ENCODE peak calls at places on chromosomes 12 and 14, in eight cellular contexts. One of them, this sample, is unnamed.

GRCh38 chr12:63354919-63355318 is 203.9 kb upstream of the AVPR1A start:
- DNase-seq in endothelial cell: no peak
- DNase-seq in activated CD8-positive, alpha-beta T cell treated with anti-CD3 and anti-CD28 coated beads for 36 hours: no peak
- DNase-seq in CD8-positive, alpha-beta T cell: no peak
- DNase-seq in ascending aorta: no peak
- DNase-seq in HFFc6: no peak
- DNase-seq in PC-9: no peak
- DNase-seq in CD4-positive, alpha-beta T cell: no peak
- DNase-seq in this sample: no peak

GRCh38 chr14:105879867-105880561 is 353.6 kb downstream of the TMEM121 start:
- DNase-seq in endothelial cell: no peak
- DNase-seq in activated CD8-positive, alpha-beta T cell treated with anti-CD3 and anti-CD28 coated beads for 36 hours: no peak
- DNase-seq in CD8-positive, alpha-beta T cell: peak; percentile 10
- DNase-seq in ascending aorta: peak; percentile 6
- DNase-seq in HFFc6: no peak
- DNase-seq in PC-9: no peak
- DNase-seq in CD4-positive, alpha-beta T cell: no peak
- DNase-seq in this sample: peak; percentile 81

GRCh38 chr14:61646366-61647101 is 48.8 kb upstream of the HIF1A start:
- DNase-seq in endothelial cell: no peak
- DNase-seq in activated CD8-positive, alpha-beta T cell treated with anti-CD3 and anti-CD28 coated beads for 36 hours: no peak
- DNase-seq in CD8-positive, alpha-beta T cell: no peak
- DNase-seq in ascending aorta: no peak
- DNase-seq in HFFc6: no peak
- DNase-seq in PC-9: no peak
- DNase-seq in CD4-positive, alpha-beta T cell: no peak
- DNase-seq in this sample: no peak

GRCh38 chr12:121560392-121561021 is 20.3 kb downstream of the KDM2B start:
- DNase-seq in endothelial cell: no peak
- DNase-seq in activated CD8-positive, alpha-beta T cell treated with anti-CD3 and anti-CD28 coated beads for 36 hours: no peak
- DNase-seq in CD8-positive, alpha-beta T cell: no peak
- DNase-seq in ascending aorta: no peak
- DNase-seq in HFFc6: no peak
- DNase-seq in PC-9: no peak
- DNase-seq in CD4-positive, alpha-beta T cell: no peak
- DNase-seq in this sample: no peak

GRCh38 chr14:61652526-61653262 is 42.6 kb upstream of the HIF1A start:
- DNase-seq in endothelial cell: no peak
- DNase-seq in activated CD8-positive, alpha-beta T cell treated with anti-CD3 and anti-CD28 coated beads for 36 hours: no peak
- DNase-seq in CD8-positive, alpha-beta T cell: no peak
- DNase-seq in ascending aorta: no peak
- DNase-seq in HFFc6: no peak
- DNase-seq in PC-9: no peak
- DNase-seq in CD4-positive, alpha-beta T cell: no peak
- DNase-seq in this sample: no peak

GRCh38 chr12:74337951-74338350 is 199.7 kb upstream of the ATXN7L3B start:
- DNase-seq in endothelial cell: no peak
- DNase-seq in activated CD8-positive, alpha-beta T cell treated with anti-CD3 and anti-CD28 coated beads for 36 hours: no peak
- DNase-seq in CD8-positive, alpha-beta T cell: no peak
- DNase-seq in ascending aorta: no peak
- DNase-seq in HFFc6: peak; percentile 17
- DNase-seq in PC-9: no peak
- DNase-seq in CD4-positive, alpha-beta T cell: no peak
- DNase-seq in this sample: no peak

GRCh38 chr12:10122689-10123088 is 7.3 kb downstream of the CLEC7A start:
- DNase-seq in endothelial cell: no peak
- DNase-seq in activated CD8-positive, alpha-beta T cell treated with anti-CD3 and anti-CD28 coated beads for 36 hours: no peak
- DNase-seq in CD8-positive, alpha-beta T cell: no peak
- DNase-seq in ascending aorta: no peak
- DNase-seq in HFFc6: no peak
- DNase-seq in PC-9: no peak
- DNase-seq in CD4-positive, alpha-beta T cell: no peak
- DNase-seq in this sample: no peak

GRCh38 chr12:17588968-17589367 is 501.0 kb downstream of the RERGL start:
- DNase-seq in endothelial cell: peak; percentile 33
- DNase-seq in activated CD8-positive, alpha-beta T cell treated with anti-CD3 and anti-CD28 coated beads for 36 hours: no peak
- DNase-seq in CD8-positive, alpha-beta T cell: no peak
- DNase-seq in ascending aorta: no peak
- DNase-seq in HFFc6: no peak
- DNase-seq in PC-9: peak; percentile 17
- DNase-seq in CD4-positive, alpha-beta T cell: no peak
- DNase-seq in this sample: no peak

GRCh38 chr12:124593851-124594401 is 26.5 kb upstream of the NCOR2 start:
- DNase-seq in endothelial cell: no peak
- DNase-seq in activated CD8-positive, alpha-beta T cell treated with anti-CD3 and anti-CD28 coated beads for 36 hours: no peak
- DNase-seq in CD8-positive, alpha-beta T cell: no peak
- DNase-seq in ascending aorta: no peak
- DNase-seq in HFFc6: no peak
- DNase-seq in PC-9: no peak
- DNase-seq in CD4-positive, alpha-beta T cell: no peak
- DNase-seq in this sample: no peak

GRCh38 chr14:72970058-72970630 is 43.9 kb downstream of the DCAF4 start:
- DNase-seq in endothelial cell: no peak
- DNase-seq in activated CD8-positive, alpha-beta T cell treated with anti-CD3 and anti-CD28 coated beads for 36 hours: no peak
- DNase-seq in CD8-positive, alpha-beta T cell: no peak
- DNase-seq in ascending aorta: no peak
- DNase-seq in HFFc6: no peak
- DNase-seq in PC-9: no peak
- DNase-seq in CD4-positive, alpha-beta T cell: no peak
- DNase-seq in this sample: no peak

GRCh38 chr14:91886961-91887360 is 19.6 kb upstream of the TC2N start:
- DNase-seq in endothelial cell: no peak
- DNase-seq in activated CD8-positive, alpha-beta T cell treated with anti-CD3 and anti-CD28 coated beads for 36 hours: no peak
- DNase-seq in CD8-positive, alpha-beta T cell: no peak
- DNase-seq in ascending aorta: no peak
- DNase-seq in HFFc6: no peak
- DNase-seq in PC-9: no peak
- DNase-seq in CD4-positive, alpha-beta T cell: no peak
- DNase-seq in this sample: no peak

GRCh38 chr14:51500776-51501175 is 150.9 kb upstream of the FRMD6 start:
- DNase-seq in endothelial cell: no peak
- DNase-seq in activated CD8-positive, alpha-beta T cell treated with anti-CD3 and anti-CD28 coated beads for 36 hours: no peak
- DNase-seq in CD8-positive, alpha-beta T cell: no peak
- DNase-seq in ascending aorta: no peak
- DNase-seq in HFFc6: no peak
- DNase-seq in PC-9: no peak
- DNase-seq in CD4-positive, alpha-beta T cell: no peak
- DNase-seq in this sample: no peak

GRCh38 chr12:68207276-68207675 is 18.3 kb downstream of the IL26 start:
- DNase-seq in endothelial cell: no peak
- DNase-seq in activated CD8-positive, alpha-beta T cell treated with anti-CD3 and anti-CD28 coated beads for 36 hours: no peak
- DNase-seq in CD8-positive, alpha-beta T cell: no peak
- DNase-seq in ascending aorta: no peak
- DNase-seq in HFFc6: no peak
- DNase-seq in PC-9: no peak
- DNase-seq in CD4-positive, alpha-beta T cell: no peak
- DNase-seq in this sample: no peak

GRCh38 chr14:97707603-97708002 is 910.4 kb downstream of the VRK1 start:
- DNase-seq in endothelial cell: no peak
- DNase-seq in activated CD8-positive, alpha-beta T cell treated with anti-CD3 and anti-CD28 coated beads for 36 hours: peak; percentile 47
- DNase-seq in CD8-positive, alpha-beta T cell: peak; percentile 26
- DNase-seq in ascending aorta: no peak
- DNase-seq in HFFc6: no peak
- DNase-seq in PC-9: no peak
- DNase-seq in CD4-positive, alpha-beta T cell: no peak
- DNase-seq in this sample: no peak

GRCh38 chr14:98252819-98253218 is 1019.2 kb downstream of the BCL11B start:
- DNase-seq in endothelial cell: no peak
- DNase-seq in activated CD8-positive, alpha-beta T cell treated with anti-CD3 and anti-CD28 coated beads for 36 hours: no peak
- DNase-seq in CD8-positive, alpha-beta T cell: no peak
- DNase-seq in ascending aorta: no peak
- DNase-seq in HFFc6: no peak
- DNase-seq in PC-9: no peak
- DNase-seq in CD4-positive, alpha-beta T cell: no peak
- DNase-seq in this sample: no peak

GRCh38 chr14:74907744-74908143 is 15.3 kb downstream of the RPS6KL1 start:
- DNase-seq in endothelial cell: no peak
- DNase-seq in activated CD8-positive, alpha-beta T cell treated with anti-CD3 and anti-CD28 coated beads for 36 hours: no peak
- DNase-seq in CD8-positive, alpha-beta T cell: no peak
- DNase-seq in ascending aorta: no peak
- DNase-seq in HFFc6: no peak
- DNase-seq in PC-9: no peak
- DNase-seq in CD4-positive, alpha-beta T cell: no peak
- DNase-seq in this sample: no peak

GRCh38 chr14:85529803-85530574 is at the start of gene FLRT2:
- DNase-seq in endothelial cell: peak; percentile 27
- DNase-seq in activated CD8-positive, alpha-beta T cell treated with anti-CD3 and anti-CD28 coated beads for 36 hours: no peak
- DNase-seq in CD8-positive, alpha-beta T cell: no peak
- DNase-seq in ascending aorta: no peak
- DNase-seq in HFFc6: peak; percentile 59
- DNase-seq in PC-9: peak; percentile 2
- DNase-seq in CD4-positive, alpha-beta T cell: no peak
- DNase-seq in this sample: peak; percentile 91

GRCh38 chr12:56267443-56268071 is 815 bp downstream of the COQ10A start:
- DNase-seq in endothelial cell: no peak
- DNase-seq in activated CD8-positive, alpha-beta T cell treated with anti-CD3 and anti-CD28 coated beads for 36 hours: peak; percentile 23
- DNase-seq in CD8-positive, alpha-beta T cell: no peak
- DNase-seq in ascending aorta: no peak
- DNase-seq in HFFc6: no peak
- DNase-seq in PC-9: no peak
- DNase-seq in CD4-positive, alpha-beta T cell: no peak
- DNase-seq in this sample: no peak

GRCh38 chr12:56266634-56267442 is at the start of gene COQ10A:
- DNase-seq in endothelial cell: peak; percentile 86
- DNase-seq in activated CD8-positive, alpha-beta T cell treated with anti-CD3 and anti-CD28 coated beads for 36 hours: peak; percentile 90
- DNase-seq in CD8-positive, alpha-beta T cell: peak; percentile 88
- DNase-seq in ascending aorta: peak; percentile 79
- DNase-seq in HFFc6: peak; percentile 87
- DNase-seq in PC-9: peak; percentile 85
- DNase-seq in CD4-positive, alpha-beta T cell: peak; percentile 77
- DNase-seq in this sample: peak; percentile 94

GRCh38 chr12:56274299-56274698 is 7.6 kb downstream of the COQ10A start:
- DNase-seq in endothelial cell: no peak
- DNase-seq in activated CD8-positive, alpha-beta T cell treated with anti-CD3 and anti-CD28 coated beads for 36 hours: no peak
- DNase-seq in CD8-positive, alpha-beta T cell: no peak
- DNase-seq in ascending aorta: no peak
- DNase-seq in HFFc6: no peak
- DNase-seq in PC-9: no peak
- DNase-seq in CD4-positive, alpha-beta T cell: no peak
- DNase-seq in this sample: no peak

GRCh38 chr12:56271031-56271430 is 4.3 kb downstream of the COQ10A start:
- DNase-seq in endothelial cell: no peak
- DNase-seq in activated CD8-positive, alpha-beta T cell treated with anti-CD3 and anti-CD28 coated beads for 36 hours: no peak
- DNase-seq in CD8-positive, alpha-beta T cell: no peak
- DNase-seq in ascending aorta: no peak
- DNase-seq in HFFc6: peak; percentile 35
- DNase-seq in PC-9: no peak
- DNase-seq in CD4-positive, alpha-beta T cell: no peak
- DNase-seq in this sample: no peak
- TF ChIP-seq CTCF in endothelial cell: no peak
- TF ChIP-seq CTCF in activated CD8-positive, alpha-beta T cell treated with anti-CD3 and anti-CD28 coated beads for 36 hours: no peak
- TF ChIP-seq CTCF in CD8-positive, alpha-beta T cell: no peak
- TF ChIP-seq CTCF in ascending aorta: no peak
- TF ChIP-seq CTCF in HFFc6: peak; percentile 69
- TF ChIP-seq CTCF in PC-9: peak; percentile 39
- TF ChIP-seq CTCF in CD4-positive, alpha-beta T cell: no peak
- TF ChIP-seq CTCF in this sample: peak; percentile 46

DNA sequence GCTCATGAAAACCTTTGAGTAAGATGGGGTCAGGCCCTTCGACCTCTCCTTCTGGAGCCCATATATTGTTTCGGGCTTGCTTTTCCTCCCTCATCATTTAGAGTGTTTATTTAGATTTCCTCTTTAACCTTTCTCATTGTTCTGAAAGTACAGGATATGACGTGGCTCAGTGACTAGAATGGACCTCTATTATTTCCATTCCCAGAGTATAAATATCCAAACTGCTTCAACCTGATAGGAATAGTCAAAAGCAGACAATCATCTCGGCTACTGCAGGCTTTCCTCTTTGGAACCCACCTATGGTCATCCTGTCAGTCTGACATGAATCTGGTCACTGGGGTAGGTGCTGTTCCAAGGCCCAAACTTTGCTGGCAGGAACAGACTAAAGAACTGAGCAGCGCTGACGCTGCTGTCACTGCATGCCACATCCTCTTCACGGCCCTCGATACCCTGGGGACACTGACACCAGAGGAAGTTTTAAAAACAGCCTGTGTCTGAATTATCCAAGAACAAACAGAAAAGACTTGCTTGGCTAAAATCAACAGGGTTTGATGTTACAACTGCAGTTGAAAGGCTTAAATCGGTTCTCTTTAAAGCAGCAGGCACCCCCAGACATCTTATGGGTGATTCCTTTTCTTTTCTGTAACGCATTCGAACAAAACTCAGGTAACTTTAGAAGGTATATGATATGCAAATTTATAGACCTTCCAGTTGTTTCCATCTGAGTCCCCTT is 5.0 kb upstream of the DDX47 start:
- DNase-seq in endothelial cell: no peak
- DNase-seq in activated CD8-positive, alpha-beta T cell treated with anti-CD3 and anti-CD28 coated beads for 36 hours: peak; percentile 78
- DNase-seq in CD8-positive, alpha-beta T cell: peak; percentile 61
- DNase-seq in ascending aorta: no peak
- DNase-seq in HFFc6: no peak
- DNase-seq in PC-9: no peak
- DNase-seq in CD4-positive, alpha-beta T cell: peak; percentile 53
- DNase-seq in this sample: no peak
- TF ChIP-seq CTCF in endothelial cell: no peak
- TF ChIP-seq CTCF in activated CD8-positive, alpha-beta T cell treated with anti-CD3 and anti-CD28 coated beads for 36 hours: no peak
- TF ChIP-seq CTCF in CD8-positive, alpha-beta T cell: no peak
- TF ChIP-seq CTCF in ascending aorta: no peak
- TF ChIP-seq CTCF in HFFc6: no peak
- TF ChIP-seq CTCF in PC-9: no peak
- TF ChIP-seq CTCF in CD4-positive, alpha-beta T cell: no peak
- TF ChIP-seq CTCF in this sample: no peak

GRCh38 chr12:66428261-66428660 is 126.0 kb downstream of the HELB start:
- DNase-seq in endothelial cell: no peak
- DNase-seq in activated CD8-positive, alpha-beta T cell treated with anti-CD3 and anti-CD28 coated beads for 36 hours: no peak
- DNase-seq in CD8-positive, alpha-beta T cell: no peak
- DNase-seq in ascending aorta: no peak
- DNase-seq in HFFc6: no peak
- DNase-seq in PC-9: no peak
- DNase-seq in CD4-positive, alpha-beta T cell: no peak
- DNase-seq in this sample: no peak

GRCh38 chr12:66426696-66427095 is 124.4 kb downstream of the HELB start:
- DNase-seq in endothelial cell: no peak
- DNase-seq in activated CD8-positive, alpha-beta T cell treated with anti-CD3 and anti-CD28 coated beads for 36 hours: no peak
- DNase-seq in CD8-positive, alpha-beta T cell: no peak
- DNase-seq in ascending aorta: no peak
- DNase-seq in HFFc6: no peak
- DNase-seq in PC-9: no peak
- DNase-seq in CD4-positive, alpha-beta T cell: no peak
- DNase-seq in this sample: no peak

GRCh38 chr12:66418908-66419307 is 116.6 kb downstream of the HELB start:
- DNase-seq in endothelial cell: no peak
- DNase-seq in activated CD8-positive, alpha-beta T cell treated with anti-CD3 and anti-CD28 coated beads for 36 hours: no peak
- DNase-seq in CD8-positive, alpha-beta T cell: no peak
- DNase-seq in ascending aorta: no peak
- DNase-seq in HFFc6: no peak
- DNase-seq in PC-9: no peak
- DNase-seq in CD4-positive, alpha-beta T cell: no peak
- DNase-seq in this sample: no peak

GRCh38 chr12:66423290-66423689 is 121.0 kb downstream of the HELB start:
- DNase-seq in endothelial cell: no peak
- DNase-seq in activated CD8-positive, alpha-beta T cell treated with anti-CD3 and anti-CD28 coated beads for 36 hours: no peak
- DNase-seq in CD8-positive, alpha-beta T cell: no peak
- DNase-seq in ascending aorta: no peak
- DNase-seq in HFFc6: no peak
- DNase-seq in PC-9: no peak
- DNase-seq in CD4-positive, alpha-beta T cell: no peak
- DNase-seq in this sample: no peak
- TF ChIP-seq CTCF in endothelial cell: no peak
- TF ChIP-seq CTCF in activated CD8-positive, alpha-beta T cell treated with anti-CD3 and anti-CD28 coated beads for 36 hours: no peak
- TF ChIP-seq CTCF in CD8-positive, alpha-beta T cell: no peak
- TF ChIP-seq CTCF in ascending aorta: no peak
- TF ChIP-seq CTCF in HFFc6: no peak
- TF ChIP-seq CTCF in PC-9: no peak
- TF ChIP-seq CTCF in CD4-positive, alpha-beta T cell: no peak
- TF ChIP-seq CTCF in this sample: no peak

GRCh38 chr12:89477633-89478279 is 46.8 kb downstream of the GALNT4 start:
- DNase-seq in endothelial cell: no peak
- DNase-seq in activated CD8-positive, alpha-beta T cell treated with anti-CD3 and anti-CD28 coated beads for 36 hours: no peak
- DNase-seq in CD8-positive, alpha-beta T cell: no peak
- DNase-seq in ascending aorta: no peak
- DNase-seq in HFFc6: no peak
- DNase-seq in PC-9: no peak
- DNase-seq in CD4-positive, alpha-beta T cell: no peak
- DNase-seq in this sample: no peak
- TF ChIP-seq CTCF in endothelial cell: no peak
- TF ChIP-seq CTCF in activated CD8-positive, alpha-beta T cell treated with anti-CD3 and anti-CD28 coated beads for 36 hours: no peak
- TF ChIP-seq CTCF in CD8-positive, alpha-beta T cell: no peak
- TF ChIP-seq CTCF in ascending aorta: no peak
- TF ChIP-seq CTCF in HFFc6: no peak
- TF ChIP-seq CTCF in PC-9: no peak
- TF ChIP-seq CTCF in CD4-positive, alpha-beta T cell: no peak
- TF ChIP-seq CTCF in this sample: no peak